ENCODE peak calls at places on chromosome 14, in five cellular contexts. J, R, W, L and P are unnamed samples.

GRCh38 chr14:65879218-65880009 is 466.9 kb downstream of the FUT8 start:
- DNase-seq in W (no peak), L (no peak), R (no peak), J (peak), P (no peak)

GRCh38 chr14:91745329-91745728 is 13.4 kb upstream of the CATSPERB start:
- DNase-seq in L (no peak), R (no peak), W (no peak), J (no peak), P (no peak)

GRCh38 chr14:25178255-25178654 is 128.3 kb upstream of the STXBP6 start:
- DNase-seq in J (no peak), R (no peak), L (no peak), W (no peak), P (no peak)

GRCh38 chr14:78450945-78451344 is 280.8 kb downstream of the NRXN3 start:
- DNase-seq in W (no peak), J (no peak), R (no peak), L (no peak), P (no peak)

GRCh38 chr14:62691613-62692489 is 353.4 kb downstream of the KCNH5 start:
- DNase-seq in W (no peak), R (peak), L (no peak), J (no peak), P (no peak)

GRCh38 chr14:92040431-92041040 is 677 bp upstream of the TRIP11 start:
- DNase-seq in W (peak), L (peak), J (peak), R (peak), P (no peak)

GRCh38 chr14:22898302-22898894 is 15.4 kb downstream of the REM2 start:
- DNase-seq in J (no peak), L (peak), R (no peak), W (no peak), P (no peak)

GRCh38 chr14:24851406-24851805 is 198.5 kb downstream of the STXBP6 start:
- DNase-seq in R (no peak), L (no peak), J (no peak), W (no peak), P (no peak)

GRCh38 chr14:50417853-50418252 is 21.2 kb upstream of the CDKL1 start:
- DNase-seq in W (no peak), R (peak), J (no peak), L (no peak), P (no peak)

GRCh38 chr14:75825147-75825592 is 156.6 kb downstream of the TGFB3 start:
- DNase-seq in L (no peak), R (peak), W (peak), J (no peak), P (no peak)

GRCh38 chr14:105105158-105105557 is 39.9 kb upstream of the GPR132 start:
- DNase-seq in W (no peak), J (no peak), R (no peak), L (no peak), P (no peak)

GRCh38 chr14:75427482-75428229 is at the start of gene JDP2:
- DNase-seq in W (no peak), R (peak), L (peak), J (peak), P (peak)

GRCh38 chr14:54503476-54503875 is 6.2 kb upstream of the CGRRF1 start:
- DNase-seq in W (no peak), L (no peak), J (peak), R (peak), P (no peak)

GRCh38 chr14:49935526-49935925 is 42.6 kb downstream of the ARF6 start:
- DNase-seq in L (no peak), W (no peak), J (no peak), R (peak), P (no peak)

GRCh38 chr14:25607095-25607657 is 557.2 kb upstream of the STXBP6 start:
- DNase-seq in R (no peak), W (no peak), L (no peak), J (no peak), P (no peak)

GRCh38 chr14:77856930-77857329 is 57.0 kb downstream of the ADCK1 start:
- DNase-seq in W (no peak), L (no peak), J (no peak), R (no peak), P (no peak)

GRCh38 chr14:81252278-81252677 is 31.5 kb upstream of the GTF2A1 start:
- DNase-seq in L (no peak), J (no peak), R (no peak), W (no peak), P (no peak)

GRCh38 chr14:77120771-77121743 is 20.5 kb downstream of the ZDHHC22 start:
- DNase-seq in L (no peak), W (peak), R (no peak), J (no peak), P (no peak)

GRCh38 chr14:69685716-69686115 is 74.3 kb downstream of the SUSD6 start:
- DNase-seq in L (no peak), W (no peak), R (peak), J (no peak), P (no peak)

GRCh38 chr14:99841436-99842071 is 48.3 kb downstream of the EML1 start:
- DNase-seq in J (no peak), R (no peak), L (no peak), W (no peak), P (no peak)

GRCh38 chr14:104150201-104151027 is 12.0 kb downstream of the KIF26A start:
- DNase-seq in L (peak), W (no peak), R (no peak), J (no peak), P (no peak)

GRCh38 chr14:99143793-99144192 is 128.2 kb downstream of the BCL11B start:
- DNase-seq in L (no peak), R (no peak), W (no peak), J (peak), P (no peak)

GRCh38 chr14:61662437-61663311 is 32.6 kb upstream of the HIF1A start:
- DNase-seq in R (peak), L (peak), W (peak), J (peak), P (no peak)

GRCh38 chr14:41875113-41875512 is 268.4 kb downstream of the LRFN5 start:
- DNase-seq in L (no peak), J (no peak), W (no peak), R (no peak), P (no peak)

GRCh38 chr14:81980601-81981310 is 447.1 kb upstream of the SEL1L start:
- DNase-seq in R (peak), J (no peak), L (no peak), W (no peak), P (no peak)

GRCh38 chr14:23114669-23115491 is 4.2 kb downstream of the CEBPE start:
- DNase-seq in L (peak), J (peak), W (no peak), R (peak), P (no peak)

GRCh38 chr14:105918496-105919262 is 392.3 kb downstream of the TMEM121 start:
- DNase-seq in J (no peak), L (no peak), W (no peak), R (no peak), P (no peak)

GRCh38 chr14:82422186-82422585 is 888.5 kb upstream of the SEL1L start:
- DNase-seq in L (no peak), J (no peak), R (no peak), W (no peak), P (no peak)

GRCh38 chr14:92759300-92759678 is 10.9 kb upstream of the LGMN start:
- DNase-seq in W (no peak), L (peak), R (no peak), J (no peak), P (no peak)

GRCh38 chr14:105173145-105173544 is 4.6 kb upstream of the JAG2 start:
- DNase-seq in W (no peak), R (no peak), L (no peak), J (no peak), P (no peak)

GRCh38 chr14:23704890-23705289 is 68.7 kb downstream of the DHRS2 start:
- DNase-seq in L (no peak), J (peak), R (peak), W (no peak), P (no peak)

GRCh38 chr14:65035049-65035448 is 48.4 kb downstream of the FNTB start:
- DNase-seq in R (no peak), J (no peak), W (no peak), L (no peak), P (no peak)

GRCh38 chr14:53946404-53947400 is 9.9 kb downstream of the BMP4 start:
- DNase-seq in R (no peak), J (no peak), W (no peak), L (no peak), P (no peak)

GRCh38 chr14:21988413-21988812 is 314.8 kb upstream of the OR4E1 start:
- DNase-seq in R (no peak), L (no peak), J (no peak), W (no peak), P (no peak)

GRCh38 chr14:104935026-104935650 is 10.5 kb downstream of the PLD4 start:
- DNase-seq in L (no peak), R (no peak), W (no peak), J (no peak), P (no peak)

GRCh38 chr14:61547186-61548121 is 147.9 kb upstream of the HIF1A start:
- DNase-seq in W (no peak), J (no peak), R (no peak), L (no peak), P (no peak)

GRCh38 chr14:24900281-24900868 is 149.6 kb downstream of the STXBP6 start:
- DNase-seq in R (no peak), L (no peak), J (no peak), W (no peak), P (no peak)

GRCh38 chr14:27557445-27557844 is 959.6 kb upstream of the NOVA1 start:
- DNase-seq in W (no peak), J (no peak), R (no peak), L (no peak), P (no peak)

GRCh38 chr14:27553820-27554219 is 956.0 kb upstream of the NOVA1 start:
- DNase-seq in J (no peak), L (no peak), W (no peak), R (no peak), P (no peak)
- TF ChIP-seq POLR2A in J (no peak), L (no peak), W (no peak), R (no peak), P (no peak)

GRCh38 chr14:102078840-102079699 is 7.8 kb downstream of the HSP90AA1 start:
- DNase-seq in J (no peak), L (no peak), R (no peak), W (no peak), P (no peak)

GRCh38 chr14:102078344-102078743 is 8.5 kb downstream of the HSP90AA1 start:
- DNase-seq in J (no peak), R (no peak), L (no peak), W (no peak), P (no peak)

GRCh38 chr14:102080183-102081080 is 6.4 kb downstream of the HSP90AA1 start:
- DNase-seq in J (no peak), R (no peak), W (no peak), L (no peak), P (no peak)

GRCh38 chr14:102081231-102082080 is 5.4 kb downstream of the HSP90AA1 start:
- DNase-seq in R (no peak), L (no peak), J (no peak), W (no peak), P (no peak)

DNA sequence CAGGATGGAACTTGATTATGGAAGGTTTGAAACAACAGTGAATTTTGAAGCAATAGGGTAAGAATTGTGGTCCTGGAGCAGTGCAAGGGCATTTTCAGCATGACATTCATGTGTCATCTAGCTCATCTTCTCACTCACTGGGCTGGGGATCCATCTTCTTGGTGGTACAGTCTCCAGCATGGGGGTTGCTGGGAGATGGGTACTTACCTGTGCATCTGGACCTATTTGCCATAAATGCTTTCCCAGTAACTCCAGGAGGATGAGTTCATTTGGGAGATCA is 7.2 kb downstream of the HSP90AA1 start:
- DNase-seq in L (no peak), W (no peak), J (no peak), R (no peak), P (no peak)
- TF ChIP-seq ZNF274 in L (no peak), W (no peak), J (no peak), R (no peak), P (no peak)

GRCh38 chr14:34711808-34712712 is 2.3 kb downstream of the CFL2 start:
- DNase-seq in W (no peak), R (no peak), J (no peak), L (no peak), P (no peak)
- TF ChIP-seq POLR2A in W (no peak), R (peak), J (no peak), L (no peak), P (no peak)

DNA sequence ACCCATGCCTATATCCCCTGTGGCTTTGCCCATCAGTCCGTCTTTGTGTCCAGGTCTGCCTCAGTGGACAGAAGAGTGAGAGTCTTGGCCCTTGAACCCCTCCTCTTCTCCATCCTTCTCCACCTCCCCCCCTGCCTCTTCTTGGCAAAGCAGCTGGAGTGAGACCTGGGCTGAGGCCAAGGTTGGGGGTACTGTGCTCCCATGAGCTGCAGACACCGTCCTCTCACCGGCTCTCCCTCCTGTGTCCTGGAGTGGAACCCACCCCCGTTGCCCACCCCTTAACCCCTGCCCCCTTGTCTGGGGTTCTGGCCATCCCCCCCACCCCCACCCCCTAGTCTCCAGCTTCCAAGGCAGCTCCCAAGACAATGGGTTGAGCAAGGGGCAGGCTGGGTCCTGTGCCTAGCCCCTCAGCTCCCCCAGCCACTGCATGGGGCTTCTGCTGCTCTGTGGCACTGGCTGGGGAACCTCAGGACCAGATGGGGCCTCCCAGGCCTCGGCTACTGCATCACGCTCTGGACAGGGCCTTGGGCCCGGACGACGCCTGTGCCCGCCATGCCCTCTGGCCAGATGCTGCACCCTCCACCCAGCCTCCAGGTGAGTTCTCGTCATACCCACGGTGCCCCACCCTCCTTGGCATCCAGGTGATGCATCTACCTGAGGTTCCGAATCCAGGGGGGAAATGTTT is 35.7 kb downstream of the RTL1 start:
- DNase-seq in W (no peak), L (no peak), J (no peak), R (no peak), P (no peak)
- TF ChIP-seq ZNF274 in W (no peak), L (no peak), J (no peak), R (no peak), P (no peak)

GRCh38 chr14:96364911-96365310 is 1.6 kb downstream of the GSKIP start:
- DNase-seq in L (no peak), R (no peak), J (no peak), W (no peak), P (no peak)

GRCh38 chr14:96362965-96363750 is at the start of the genes ATG2B and GSKIP:
- DNase-seq in J (peak), W (peak), R (peak), L (peak), P (peak)

GRCh38 chr14:96363751-96364336 is 518 bp downstream of the GSKIP start:
- DNase-seq in L (peak), W (no peak), J (no peak), R (peak), P (no peak)

GRCh38 chr14:96359959-96360358 is 3.2 kb downstream of the ATG2B start:
- DNase-seq in L (no peak), J (no peak), R (no peak), W (no peak), P (no peak)

DNA sequence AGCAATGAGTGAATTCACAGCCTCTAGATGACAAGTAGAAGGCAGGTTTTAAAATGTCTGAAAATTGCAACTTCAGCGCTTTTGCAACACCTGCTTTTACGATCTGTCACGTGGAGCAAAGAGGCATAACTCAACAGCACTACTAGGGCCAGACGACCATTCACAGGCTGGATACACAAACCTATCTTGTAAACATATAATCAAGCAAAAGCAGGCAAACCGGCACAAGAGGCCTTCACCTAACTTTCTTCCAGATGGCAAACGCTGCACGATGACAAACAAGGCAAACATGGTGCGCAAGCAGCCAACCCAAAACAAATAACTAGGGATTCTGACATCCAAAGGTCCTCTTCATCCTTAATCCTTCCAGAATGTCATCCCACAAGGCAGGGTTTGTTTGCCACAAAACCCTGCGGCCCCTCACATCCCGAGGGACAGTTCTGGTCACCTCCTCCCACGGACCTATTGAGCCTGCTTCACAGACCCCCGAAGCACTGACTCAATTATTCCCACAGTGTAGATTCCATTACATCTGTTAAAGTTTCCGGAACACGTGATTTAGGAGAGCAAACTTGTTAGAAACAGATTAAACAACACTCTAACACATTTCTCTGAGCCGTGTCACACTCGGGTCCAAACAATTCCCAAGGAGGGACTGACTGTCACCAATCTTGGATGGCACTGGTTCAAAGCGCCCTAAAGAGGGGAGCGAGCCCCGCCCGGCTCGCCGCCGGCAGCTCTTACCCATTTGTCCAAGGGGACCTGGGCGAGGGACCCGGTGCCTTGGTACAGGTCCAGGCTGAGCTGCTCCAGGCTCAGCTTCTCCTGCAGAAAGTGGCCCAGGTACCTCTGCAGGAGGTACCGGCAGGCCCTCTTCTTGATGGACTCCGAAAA is 823 bp downstream of the ATG2B start:
- DNase-seq in J (peak), R (peak), W (peak), L (peak), P (no peak)
- TF ChIP-seq POLR2A in J (no peak), R (peak), W (no peak), L (peak), P (no peak)

GRCh38 chr14:29392287-29392686 is 535.4 kb downstream of the PRKD1 start:
- DNase-seq in R (no peak), J (no peak), L (no peak), W (no peak), P (no peak)

DNA sequence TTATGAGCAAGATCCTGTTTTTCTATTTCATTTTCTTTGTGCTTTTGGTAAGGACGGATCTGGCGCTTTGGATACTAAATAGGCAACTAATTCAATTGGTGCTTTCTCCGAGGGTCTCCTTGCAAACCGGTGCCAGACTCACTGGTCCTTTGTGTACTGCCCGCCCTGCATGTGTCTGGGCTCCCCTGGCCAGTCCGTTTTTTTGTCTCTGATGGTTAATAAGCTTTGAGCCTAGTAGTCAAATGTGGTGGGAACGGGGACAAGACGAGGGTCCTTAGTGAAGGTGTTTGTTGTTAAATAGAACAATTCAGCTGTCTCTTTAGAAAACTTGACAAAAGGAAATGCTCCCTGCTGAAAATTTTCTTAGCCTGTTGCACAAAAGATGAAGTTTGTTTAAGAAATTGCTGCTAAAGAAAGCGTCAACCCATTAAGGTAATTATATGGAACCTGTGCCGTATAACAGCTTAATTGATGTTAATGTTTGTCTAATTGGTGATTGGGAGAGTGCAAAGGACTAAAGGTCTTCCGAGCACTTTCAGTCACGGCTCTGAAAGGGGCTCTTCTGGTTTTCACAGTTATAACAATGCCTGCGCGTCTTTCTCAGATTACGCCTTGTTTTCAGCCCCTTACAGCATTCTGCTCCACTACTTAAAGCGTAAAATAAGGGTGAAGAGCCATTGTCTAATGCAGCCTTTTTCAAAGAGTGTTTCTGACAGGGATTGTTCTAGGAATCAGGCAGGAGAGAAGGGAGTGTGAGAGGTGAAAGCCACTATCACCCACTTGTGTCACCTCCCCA is 537.4 kb downstream of the PRKD1 start:
- DNase-seq in J (no peak), R (no peak), L (no peak), W (no peak), P (no peak)
- TF ChIP-seq ZNF274 in J (no peak), R (no peak), L (no peak), W (no peak), P (no peak)

GRCh38 chr14:73995977-73996378 is 23.1 kb downstream of the ENTPD5 start:
- DNase-seq in J (no peak), W (no peak), R (peak), L (no peak), P (no peak)
- TF ChIP-seq POLR2A in J (no peak), W (no peak), R (peak), L (no peak), P (no peak)

GRCh38 chr14:56004807-56005579 is 113.2 kb upstream of the PELI2 start:
- DNase-seq in R (no peak), L (no peak), J (no peak), W (peak), P (peak)
- TF ChIP-seq ZNF274 in R (no peak), L (no peak), J (no peak), W (no peak), P (no peak)

GRCh38 chr14:52068741-52069616 is at the start of gene NID2:
- DNase-seq in J (no peak), W (no peak), R (peak), L (peak), P (peak)
- TF ChIP-seq POLR2A in J (no peak), W (no peak), R (no peak), L (no peak), P (no peak)